ENCODE peak calls at places on chromosomes 13 and 19, in nine cellular contexts. E is AG10803; D is hippocampal formation; J is stimulated activated CD8-positive, alpha-beta memory T cell treated with anti-CD3 and anti-CD28 coated beads, Interleukin-4, amount 100 ng/mL, for 1 hour; N is NAMALWA; P is upper lobe of left lung; C is GM12865; S is stimulated activated CD4-positive, alpha-beta T cell treated with anti-CD3 and anti-CD28 coated beads, Interleukin-15, amount 100 ng/mL, for 24 hours; A is HEK293T. M is an unnamed sample.
A peak's percentile ranks its signal among the peaks of the same experiment; 100 is the strongest.

GRCh38 chr19:29764322-29764721 is 47.5 kb upstream of the CCNE1 start:
- DNase-seq in E (no peak), D (no peak), J (no peak), N (no peak), P (no peak), C (peak; percentile 17), S (no peak), A (no peak), M (no peak)

GRCh38 chr19:44839272-44839671 is 6.8 kb upstream of the NECTIN2 start:
- DNase-seq in E (no peak), D (no peak), J (no peak), N (no peak), P (no peak), C (no peak), S (no peak), A (no peak), M (no peak)

GRCh38 chr13:30796132-30796832 is 60.9 kb downstream of the ALOX5AP start:
- DNase-seq in E (peak; percentile 80), D (no peak), J (no peak), N (peak; percentile 6), P (no peak), C (peak; percentile 37), S (peak; percentile 16), A (no peak), M (no peak)

GRCh38 chr13:36067619-36068456 is 63.3 kb downstream of the DCLK1 start:
- DNase-seq in E (no peak), D (no peak), J (no peak), N (no peak), P (no peak), C (no peak), S (no peak), A (no peak), M (no peak)

GRCh38 chr13:73803997-73804396 is 330.2 kb downstream of the KLF12 start:
- DNase-seq in E (peak; percentile 27), D (no peak), J (no peak), N (no peak), P (no peak), C (no peak), S (no peak), A (no peak), M (no peak)

GRCh38 chr13:24627864-24628418 is 52.3 kb upstream of the ATP12A start:
- DNase-seq in E (no peak), D (no peak), J (no peak), N (no peak), P (no peak), C (no peak), S (no peak), A (no peak), M (no peak)

GRCh38 chr13:105543742-105544141 is 991.7 kb downstream of the EFNB2 start:
- DNase-seq in E (no peak), D (no peak), J (no peak), N (no peak), P (no peak), C (peak; percentile 1), S (no peak), A (no peak), M (no peak)

GRCh38 chr13:21060063-21060826 is 1.1 kb downstream of the LATS2 start:
- DNase-seq in E (peak; percentile 63), D (no peak), J (no peak), N (no peak), P (peak; percentile 92), C (no peak), S (peak; percentile 13), A (peak; percentile 20), M (peak; percentile 63)

GRCh38 chr19:48396010-48396870 is 2.8 kb downstream of the GRIN2D start:
- DNase-seq in E (no peak), D (no peak), J (no peak), N (no peak), P (no peak), C (no peak), S (no peak), A (no peak), M (no peak)

GRCh38 chr19:30061557-30062330 is 119.7 kb downstream of the URI1 start:
- DNase-seq in E (no peak), D (no peak), J (no peak), N (no peak), P (no peak), C (no peak), S (no peak), A (peak; percentile 21), M (no peak)

M was measured in nephron progenitor cell.